ENCODE peak calls at places on chromosome 16, in five cellular contexts. P is GM12878; A is CD8-positive, alpha-beta T cell; H is heart right ventricle; D is brain microvascular endothelial cell. T is an unnamed sample.

GRCh38 chr16:75566040-75566888 is at the start of gene GABARAPL2:
- DNase-seq in P (no peak), A (peak), H (peak), D (peak), T (peak)

GRCh38 chr16:75566889-75567255 is 693 bp downstream of the GABARAPL2 start:
- DNase-seq in P (no peak), A (no peak), H (no peak), D (no peak), T (no peak)

GRCh38 chr16:66004706-66005105 is 361.8 kb upstream of the CDH5 start:
- DNase-seq in P (no peak), A (no peak), H (no peak), D (no peak), T (no peak)

GRCh38 chr16:16850274-16850673 is 471.3 kb downstream of the NPIPA7 start:
- DNase-seq in P (no peak), A (no peak), H (no peak), D (no peak), T (no peak)

GRCh38 chr16:76668207-76668725 is 391.1 kb downstream of the CNTNAP4 start:
- DNase-seq in P (no peak), A (no peak), H (no peak), D (no peak), T (no peak)

GRCh38 chr16:17211797-17212196 is 259.0 kb downstream of the XYLT1 start:
- DNase-seq in P (no peak), A (peak), H (no peak), D (no peak), T (no peak)

GRCh38 chr16:47533744-47534292 is 72.7 kb downstream of the PHKB start:
- DNase-seq in P (no peak), A (no peak), H (no peak), D (no peak), T (no peak)

GRCh38 chr16:24367186-24367585 is 111.1 kb downstream of the CACNG3 start:
- DNase-seq in P (no peak), A (no peak), H (no peak), D (no peak), T (no peak)

GRCh38 chr16:8686031-8686621 is 11.7 kb downstream of the ABAT start:
- DNase-seq in P (no peak), A (no peak), H (peak), D (no peak), T (no peak)

GRCh38 chr16:55370762-55371482 is 46.9 kb downstream of the IRX6 start:
- DNase-seq in P (no peak), A (no peak), H (peak), D (peak), T (no peak)

GRCh38 chr16:77679901-77680300 is 42.4 kb upstream of the NUDT7 start:
- DNase-seq in P (no peak), A (no peak), H (no peak), D (no peak), T (peak)

GRCh38 chr16:86653289-86654006 is 75.1 kb downstream of the FOXL1 start:
- DNase-seq in P (no peak), A (no peak), H (peak), D (peak), T (no peak)

GRCh38 chr16:4680673-4681470 is 12.5 kb upstream of the NUDT16L1 start:
- DNase-seq in P (no peak), A (no peak), H (peak), D (no peak), T (no peak)

GRCh38 chr16:81623365-81624102 is 155.6 kb upstream of the PLCG2 start:
- DNase-seq in P (peak), A (peak), H (no peak), D (no peak), T (peak)
- TF ChIP-seq CTCF in P (peak), A (peak), H (no peak), D (peak), T (peak)

DNA sequence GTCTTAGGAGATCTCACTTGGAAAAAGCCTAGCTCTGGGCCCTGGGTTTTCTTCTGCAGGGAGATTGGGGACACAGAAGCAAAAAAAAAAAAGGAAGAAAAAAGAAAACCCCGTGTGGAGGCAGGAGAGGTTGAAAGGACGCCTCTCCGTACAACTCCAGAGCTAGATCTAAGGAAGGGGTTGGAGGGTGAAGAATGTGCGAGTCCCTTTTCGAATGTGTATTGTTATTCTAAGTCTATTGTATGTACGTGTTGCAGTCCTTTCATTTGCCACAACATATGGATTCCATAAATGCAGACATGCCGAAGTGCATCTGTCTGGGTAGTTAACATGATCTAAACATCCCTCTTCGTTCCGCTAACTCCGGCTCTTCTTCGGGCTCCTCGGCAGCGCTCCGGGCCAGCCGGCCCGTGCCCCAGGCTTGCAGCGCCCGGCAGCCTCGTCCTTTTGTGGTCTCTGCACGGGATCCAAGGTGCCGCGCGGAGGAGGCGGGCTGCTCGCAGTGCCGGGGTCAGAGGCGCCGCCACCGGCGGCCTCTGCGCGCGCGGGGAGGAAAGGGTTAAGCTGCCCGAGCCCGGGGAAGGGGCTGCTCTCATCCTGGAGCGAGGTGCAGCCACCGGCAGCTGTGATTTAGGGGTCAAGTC is 14.8 kb upstream of the ZFHX3 start:
- DNase-seq in P (no peak), A (no peak), H (no peak), D (no peak), T (no peak)
- H3K4me3 ChIP-seq in P (no peak), A (no peak), H (peak), D (peak), T (no peak)

DNA sequence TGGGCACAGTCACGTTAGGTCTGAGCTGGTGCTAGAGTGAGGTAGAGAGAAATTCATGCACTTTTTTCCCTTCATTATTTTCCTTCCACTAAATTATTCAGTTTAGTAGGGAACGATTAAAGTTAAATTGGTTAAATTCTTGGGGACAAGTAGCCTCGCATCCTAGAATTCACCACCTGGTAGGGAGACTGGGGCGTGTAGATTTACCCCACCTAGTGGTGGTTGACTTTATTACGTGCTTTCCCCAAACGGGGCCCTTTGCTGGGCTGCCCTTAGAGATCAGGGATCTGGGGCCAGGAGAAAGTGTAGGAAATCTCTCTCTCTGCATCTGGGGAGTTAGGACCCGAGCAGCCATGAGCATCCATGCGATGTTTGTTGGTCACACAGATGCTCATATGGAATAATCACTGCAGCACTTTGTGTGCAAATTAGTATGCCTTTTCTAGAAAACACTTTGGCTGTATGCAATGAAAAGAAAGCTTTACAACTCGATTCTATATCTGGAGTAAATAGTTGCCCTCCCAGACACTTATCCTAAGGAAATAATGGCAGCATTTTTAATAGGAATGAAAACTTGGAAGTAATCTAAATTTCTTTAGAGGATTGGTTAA is 107.0 kb downstream of the PLCG2 start:
- DNase-seq in P (no peak), A (peak), H (no peak), D (peak), T (no peak)
- TF ChIP-seq CTCF in P (peak), A (peak), H (peak), D (peak), T (peak)

GRCh38 chr16:54165912-54166265 is 120.7 kb downstream of the IRX3 start:
- DNase-seq in P (no peak), A (no peak), H (no peak), D (no peak), T (no peak)

GRCh38 chr16:54166342-54166865 is 120.2 kb downstream of the IRX3 start:
- DNase-seq in P (no peak), A (no peak), H (no peak), D (no peak), T (no peak)

GRCh38 chr16:54171855-54172537 is 114.6 kb downstream of the IRX3 start:
- DNase-seq in P (no peak), A (no peak), H (no peak), D (peak), T (no peak)

GRCh38 chr16:54165174-54165911 is 121.2 kb downstream of the IRX3 start:
- DNase-seq in P (no peak), A (no peak), H (no peak), D (no peak), T (no peak)

GRCh38 chr16:54169112-54169511 is 117.5 kb downstream of the IRX3 start:
- DNase-seq in P (no peak), A (no peak), H (no peak), D (no peak), T (no peak)
- H3K4me3 ChIP-seq in P (no peak), A (no peak), H (no peak), D (no peak), T (no peak)

DNA sequence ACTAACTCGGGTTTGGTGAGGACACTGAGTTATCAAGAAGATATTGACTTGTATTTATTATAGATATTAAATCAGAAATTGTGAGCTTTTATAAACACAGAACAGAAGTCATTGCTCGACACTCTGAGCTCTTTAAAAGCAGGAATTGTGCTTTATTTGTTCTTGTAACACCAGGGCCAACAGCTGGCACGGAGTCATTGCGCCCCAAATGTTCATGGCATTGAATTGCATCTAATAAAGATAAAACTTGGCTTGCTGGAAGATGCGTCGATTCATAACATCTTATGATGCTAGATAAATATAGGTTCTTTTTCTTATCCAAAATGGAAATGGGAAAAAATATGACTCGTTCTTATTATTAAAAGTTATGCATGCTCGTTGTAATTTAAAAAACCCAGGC is 11.8 kb upstream of the MLYCD start:
- DNase-seq in P (no peak), A (no peak), H (no peak), D (no peak), T (no peak)
- TF ChIP-seq CTCF in P (no peak), A (no peak), H (no peak), D (peak), T (peak)

DNA sequence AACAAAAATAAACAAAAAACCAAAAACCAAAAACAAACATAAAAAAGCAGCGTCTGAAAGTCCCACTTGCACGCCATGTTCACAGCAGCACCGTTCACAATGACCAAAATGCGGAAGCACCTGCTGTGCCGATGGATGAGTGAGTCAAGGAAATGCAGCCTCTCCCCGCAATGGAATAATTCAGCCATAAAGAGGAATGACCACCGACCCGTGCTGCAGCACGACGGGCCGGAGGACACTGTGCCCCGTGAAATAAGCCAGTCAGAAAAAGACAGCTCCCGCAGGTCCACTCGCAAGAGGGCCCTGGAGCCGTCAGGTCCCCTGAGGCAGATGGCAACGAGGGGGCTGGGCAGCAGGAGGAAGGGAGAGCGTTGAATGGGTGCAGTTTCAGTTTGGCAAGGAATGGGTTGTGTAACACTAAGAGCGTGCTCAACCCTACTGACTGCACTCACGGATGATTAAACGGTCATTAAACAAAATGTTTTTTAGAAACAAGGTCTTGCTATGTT is 5.1 kb downstream of the CLCN7 start:
- DNase-seq in P (no peak), A (no peak), H (no peak), D (no peak), T (no peak)
- H3K4me3 ChIP-seq in P (peak), A (no peak), H (peak), D (no peak), T (peak)